ENCODE peak calls at places on chromosomes 5 and 9, in nine cellular contexts. J is GM06990, K is foreskin fibroblast, P is HFF-Myc, Q is astrocyte, B is fibroblast of lung, O is AG10803, L is transverse colon, I is prostate gland. F is an unnamed sample.

GRCh38 chr5:164119806-164120440 is 614.5 kb downstream of the MAT2B start:
- DNase-seq in J (peak; percentile 7), K (no peak), P (peak; percentile 53), Q (peak; percentile 56), B (peak; percentile 69), O (peak; percentile 38), L (no peak), I (no peak), F (peak; percentile 44)

GRCh38 chr5:16179511-16179935 is at the start of gene MARCHF11:
- DNase-seq in J (no peak), K (no peak), P (no peak), Q (no peak), B (no peak), O (no peak), L (no peak), I (no peak), F (no peak)

GRCh38 chr5:14790931-14791330 is 80.6 kb downstream of the ANKH start:
- DNase-seq in J (no peak), K (no peak), P (no peak), Q (no peak), B (no peak), O (no peak), L (no peak), I (no peak), F (no peak)

GRCh38 chr5:74927336-74927735 is 61.1 kb upstream of the FAM169A start:
- DNase-seq in J (no peak), K (no peak), P (no peak), Q (no peak), B (no peak), O (no peak), L (no peak), I (no peak), F (no peak)

GRCh38 chr9:97873877-97874276 is 20.9 kb downstream of the FOXE1 start:
- DNase-seq in J (no peak), K (no peak), P (no peak), Q (peak; percentile 15), B (peak; percentile 30), O (no peak), L (no peak), I (no peak), F (peak; percentile 20)

GRCh38 chr5:76751291-76751690 is 35.4 kb downstream of the F2R start:
- DNase-seq in J (no peak), K (no peak), P (no peak), Q (no peak), B (no peak), O (no peak), L (no peak), I (no peak), F (no peak)

GRCh38 chr5:103424453-103425205 is 138.0 kb downstream of the NUDT12 start:
- DNase-seq in J (no peak), K (peak; percentile 57), P (peak; percentile 15), Q (peak; percentile 87), B (peak; percentile 91), O (peak; percentile 77), L (no peak), I (no peak), F (peak; percentile 60)

GRCh38 chr9:116058421-116058820 is 95.2 kb upstream of the PAPPA start:
- DNase-seq in J (no peak), K (peak; percentile 53), P (no peak), Q (no peak), B (no peak), O (no peak), L (no peak), I (no peak), F (peak; percentile 28)

GRCh38 chr5:6717247-6717646 is 4.0 kb downstream of the TENT4A start:
- DNase-seq in J (no peak), K (no peak), P (no peak), Q (no peak), B (no peak), O (no peak), L (no peak), I (no peak), F (no peak)

GRCh38 chr5:12242960-12243888 is 339.0 kb upstream of the CTNND2 start:
- DNase-seq in J (no peak), K (no peak), P (no peak), Q (peak; percentile 51), B (peak; percentile 58), O (no peak), L (no peak), I (no peak), F (no peak)

GRCh38 chr9:133998915-133999580 is 6.9 kb upstream of the VAV2 start:
- DNase-seq in J (no peak), K (no peak), P (no peak), Q (peak; percentile 74), B (peak; percentile 77), O (peak; percentile 83), L (no peak), I (no peak), F (no peak)

GRCh38 chr5:141506381-141507155 is 17.7 kb downstream of the PCDHGC5 start:
- DNase-seq in J (no peak), K (no peak), P (no peak), Q (no peak), B (no peak), O (no peak), L (no peak), I (no peak), F (no peak)

GRCh38 chr5:141510160-141510559 is 21.3 kb downstream of the PCDHGC5 start:
- DNase-seq in J (peak; percentile 28), K (no peak), P (no peak), Q (no peak), B (no peak), O (no peak), L (no peak), I (no peak), F (no peak)

GRCh38 chr5:141507387-141508091 is 18.7 kb downstream of the PCDHGC5 start:
- DNase-seq in J (peak; percentile 74), K (peak; percentile 90), P (peak; percentile 75), Q (peak; percentile 85), B (peak; percentile 89), O (peak; percentile 91), L (no peak), I (no peak), F (peak; percentile 94)

GRCh38 chr5:141508808-141509611 is 20.1 kb downstream of the PCDHGC5 start:
- DNase-seq in J (peak; percentile 75), K (peak; percentile 96), P (peak; percentile 76), Q (peak; percentile 91), B (peak; percentile 94), O (peak; percentile 97), L (peak; percentile 41), I (no peak), F (peak; percentile 97)

DNA sequence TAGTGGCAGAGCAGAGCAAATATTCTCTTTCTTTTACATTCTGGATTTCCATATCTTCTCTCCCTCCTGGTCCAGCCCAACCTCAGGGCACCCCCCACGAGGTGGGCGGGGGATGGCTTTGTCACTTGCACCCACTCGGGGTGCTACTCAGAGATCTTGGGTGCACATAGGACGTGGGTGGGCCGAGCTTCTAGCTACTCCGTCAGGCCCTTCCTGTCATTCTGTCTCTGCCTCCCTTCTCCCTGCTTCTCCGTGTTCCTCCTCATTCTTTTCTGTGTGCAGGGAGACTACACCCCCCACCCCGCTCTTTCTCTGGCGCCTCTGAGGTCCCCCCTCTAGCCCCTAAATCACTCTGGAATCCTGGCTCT is 19.5 kb downstream of the PCDHGC5 start:
- DNase-seq in J (peak; percentile 60), K (peak; percentile 21), P (no peak), Q (no peak), B (no peak), O (no peak), L (no peak), I (no peak), F (peak; percentile 56)
- H3K4me3 ChIP-seq in J (peak overlapping the region; percentile 49), K (peak overlapping the region; percentile 47), P (peak overlapping the region; percentile 28), Q (peak overlapping the region; percentile 24), B (peak overlapping the region; percentile 52), O (peak overlapping the region; percentile 52), L (no peak overlapping the region), I (no peak overlapping the region), F (peak overlapping the region; percentile 40)

GRCh38 chr9:131035548-131035947 is 26.6 kb downstream of the LAMC3 start:
- DNase-seq in J (no peak), K (no peak), P (no peak), Q (no peak), B (no peak), O (no peak), L (no peak), I (no peak), F (no peak)
- TF ChIP-seq CTCF in J (no peak), K (no peak), P (no peak), Q (no peak), B (no peak), O (no peak), L (no peak), I (no peak), F (no peak)

DNA sequence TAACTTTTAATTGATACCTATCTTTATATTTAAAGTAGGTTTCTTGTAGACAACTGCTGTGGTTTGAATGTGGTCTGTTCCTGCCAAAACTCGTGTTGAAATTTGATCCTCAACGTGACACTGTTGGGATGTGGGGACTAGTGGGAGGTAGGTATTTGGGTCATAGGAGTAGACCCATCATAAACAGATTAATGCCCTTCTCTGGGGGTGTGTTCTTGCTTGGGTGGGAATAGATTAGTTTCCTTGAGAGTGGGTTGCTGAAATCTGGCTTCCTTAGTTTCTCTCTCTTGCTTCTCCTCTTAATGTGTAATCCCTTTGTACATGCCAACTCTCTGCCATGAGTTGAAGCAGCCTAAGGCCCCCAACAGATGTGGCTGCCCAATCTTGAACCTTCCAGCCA is 34.6 kb upstream of the IPPK start:
- DNase-seq in J (no peak), K (no peak), P (no peak), Q (peak; percentile 11), B (peak; percentile 20), O (no peak), L (no peak), I (no peak), F (peak; percentile 49)
- H3K4me3 ChIP-seq in J (no peak overlapping the region), K (no peak overlapping the region), P (no peak overlapping the region), Q (no peak overlapping the region), B (no peak overlapping the region), O (no peak overlapping the region), L (no peak overlapping the region), I (no peak overlapping the region), F (no peak overlapping the region)

GRCh38 chr9:73371801-73372200 is 220.1 kb downstream of the ANXA1 start:
- DNase-seq in J (no peak), K (no peak), P (no peak), Q (peak; percentile 6), B (peak; percentile 7), O (no peak), L (no peak), I (no peak), F (no peak)
- TF ChIP-seq CTCF in J (no peak), K (no peak), P (no peak), Q (no peak), B (no peak), O (no peak), L (no peak), I (no peak), F (no peak)

DNA sequence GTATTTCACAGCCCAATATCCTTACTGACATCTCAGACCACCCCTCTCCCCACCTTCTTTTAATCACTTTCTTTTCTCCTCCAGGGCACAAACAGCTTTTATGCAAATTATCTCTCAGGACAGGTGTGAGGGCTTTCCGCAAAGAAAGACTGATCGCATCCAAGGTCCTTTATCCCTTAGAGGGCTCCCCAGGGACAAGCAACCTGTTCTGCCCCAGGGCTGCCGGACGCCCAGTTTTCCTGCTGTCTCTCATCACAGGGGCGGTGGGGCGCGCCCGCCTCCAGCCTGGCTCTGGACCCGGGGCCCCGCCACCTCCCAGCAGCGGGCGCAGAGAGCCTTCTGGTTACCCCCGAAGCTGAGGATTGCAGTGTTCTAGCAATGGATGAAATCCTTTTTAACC is 266.1 kb downstream of the CWC27 start:
- DNase-seq in J (no peak), K (no peak), P (no peak), Q (no peak), B (no peak), O (no peak), L (peak; percentile 13), I (no peak), F (no peak)
- H3K4me3 ChIP-seq in J (peak overlapping the region; percentile 80), K (no peak overlapping the region), P (peak overlapping the region; percentile 44), Q (peak overlapping the region; percentile 49), B (peak overlapping the region; percentile 72), O (peak overlapping the region; percentile 72), L (peak overlapping the region; percentile 66), I (no peak overlapping the region), F (peak overlapping the region; percentile 39)

F was measured in fibroblast of mammary gland.